ENCODE peak calls at places on chromosomes 5 and 9, in four cellular contexts. T is K562, P is H1, O is HepG2. G is an unnamed sample.

GRCh38 chr9:83444110-83444509 is 94.1 kb downstream of the FRMD3 start:
- DNase-seq in P (no peak), T (peak), O (no peak), G (no peak)

GRCh38 chr9:94096819-94097577 is 12.7 kb downstream of the PTPDC1 start:
- DNase-seq in P (no peak), T (no peak), O (no peak), G (no peak)

GRCh38 chr5:28014779-28015178 is 976.4 kb upstream of the CDH9 start:
- DNase-seq in T (peak), P (no peak), O (peak), G (no peak)

GRCh38 chr5:83922699-83923098 is 202.0 kb upstream of the HAPLN1 start:
- DNase-seq in P (no peak), T (no peak), O (no peak), G (no peak)

GRCh38 chr5:35438786-35439185 is 178.9 kb upstream of the SPEF2 start:
- DNase-seq in P (no peak), T (no peak), O (no peak), G (no peak)

GRCh38 chr5:38780950-38781349 is 64.9 kb upstream of the OSMR start:
- DNase-seq in T (peak), O (no peak), P (no peak), G (peak)

GRCh38 chr5:1865948-1866347 is 16.8 kb downstream of the IRX4 start:
- DNase-seq in T (no peak), P (no peak), O (no peak), G (no peak)

GRCh38 chr9:69170231-69170630 is 3.8 kb upstream of the TJP2 start:
- DNase-seq in T (no peak), O (no peak), P (no peak), G (no peak)

GRCh38 chr5:14269395-14269794 is 126.3 kb downstream of the TRIO start:
- DNase-seq in O (no peak), P (no peak), T (no peak), G (no peak)

GRCh38 chr9:935348-935965 is 41.0 kb upstream of the DMRT3 start:
- DNase-seq in P (no peak), T (no peak), O (no peak), G (no peak)

GRCh38 chr5:139186293-139186692 is 11.9 kb downstream of the SIL1 start:
- DNase-seq in O (no peak), T (no peak), P (no peak), G (no peak)

GRCh38 chr9:134629586-134630392 is 11.8 kb upstream of the COL5A1 start:
- DNase-seq in O (no peak), T (no peak), P (no peak), G (no peak)

GRCh38 chr5:76337949-76338589 is 65.0 kb upstream of the IQGAP2 start:
- DNase-seq in O (peak), T (peak), P (peak), G (peak)

GRCh38 chr5:137696481-137696880 is 39.4 kb downstream of the KLHL3 start:
- DNase-seq in O (no peak), P (no peak), T (no peak), G (no peak)

GRCh38 chr5:68467208-68467607 is 251.7 kb downstream of the PIK3R1 start:
- DNase-seq in T (no peak), P (no peak), O (no peak), G (no peak)

GRCh38 chr5:65926893-65927292 is 518 bp downstream of the ERBIN start:
- DNase-seq in O (no peak), T (peak), P (no peak), G (no peak)
- TF ChIP-seq RNF2 in O (no peak), T (no peak), P (no peak), G (no peak)

DNA sequence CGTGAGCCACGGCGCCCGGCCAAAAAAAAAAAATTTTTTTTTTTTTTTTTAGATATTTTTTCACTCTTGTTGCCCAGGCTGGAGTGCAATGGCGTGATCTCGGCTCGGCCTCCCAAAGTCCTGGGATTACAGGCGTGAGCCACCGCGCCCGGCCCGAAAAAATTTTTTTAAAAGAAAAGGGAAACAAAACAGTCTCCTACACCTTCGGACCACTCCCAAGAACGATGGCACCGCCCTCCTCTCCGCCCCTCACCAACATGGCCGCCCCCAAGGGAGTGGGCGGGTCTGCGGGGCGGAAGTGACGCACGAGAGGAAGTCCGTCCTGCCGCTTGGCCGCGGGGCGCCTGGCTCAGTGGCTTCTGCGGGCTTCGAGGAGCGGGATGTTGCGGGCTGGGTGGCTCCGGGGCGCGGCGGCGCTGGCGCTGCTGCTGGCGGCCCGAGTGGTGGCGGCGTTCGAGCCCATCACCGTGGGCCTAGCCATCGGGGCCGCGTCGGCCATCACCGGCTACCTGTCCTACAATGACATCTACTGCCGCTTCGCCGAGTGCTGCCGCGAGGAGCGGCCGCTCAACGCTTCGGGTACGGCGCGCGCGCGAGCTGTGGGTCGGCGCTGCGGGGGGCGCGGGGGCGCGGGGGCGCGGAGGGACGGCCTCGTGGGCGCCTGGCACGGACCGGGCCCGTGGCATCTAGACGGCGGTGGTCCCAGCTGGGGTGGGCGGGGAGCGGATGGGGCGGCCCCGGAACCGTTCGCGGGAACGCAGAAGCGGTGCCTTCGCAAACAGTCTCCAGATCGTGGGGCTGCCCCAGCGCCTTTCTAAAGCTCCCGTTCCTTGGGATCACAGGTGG is at the start of gene TOR1B:
- DNase-seq in P (peak), O (peak), T (peak), G (peak)
- TF ChIP-seq CTCF in P (no peak), O (peak), T (no peak), G (no peak)

DNA sequence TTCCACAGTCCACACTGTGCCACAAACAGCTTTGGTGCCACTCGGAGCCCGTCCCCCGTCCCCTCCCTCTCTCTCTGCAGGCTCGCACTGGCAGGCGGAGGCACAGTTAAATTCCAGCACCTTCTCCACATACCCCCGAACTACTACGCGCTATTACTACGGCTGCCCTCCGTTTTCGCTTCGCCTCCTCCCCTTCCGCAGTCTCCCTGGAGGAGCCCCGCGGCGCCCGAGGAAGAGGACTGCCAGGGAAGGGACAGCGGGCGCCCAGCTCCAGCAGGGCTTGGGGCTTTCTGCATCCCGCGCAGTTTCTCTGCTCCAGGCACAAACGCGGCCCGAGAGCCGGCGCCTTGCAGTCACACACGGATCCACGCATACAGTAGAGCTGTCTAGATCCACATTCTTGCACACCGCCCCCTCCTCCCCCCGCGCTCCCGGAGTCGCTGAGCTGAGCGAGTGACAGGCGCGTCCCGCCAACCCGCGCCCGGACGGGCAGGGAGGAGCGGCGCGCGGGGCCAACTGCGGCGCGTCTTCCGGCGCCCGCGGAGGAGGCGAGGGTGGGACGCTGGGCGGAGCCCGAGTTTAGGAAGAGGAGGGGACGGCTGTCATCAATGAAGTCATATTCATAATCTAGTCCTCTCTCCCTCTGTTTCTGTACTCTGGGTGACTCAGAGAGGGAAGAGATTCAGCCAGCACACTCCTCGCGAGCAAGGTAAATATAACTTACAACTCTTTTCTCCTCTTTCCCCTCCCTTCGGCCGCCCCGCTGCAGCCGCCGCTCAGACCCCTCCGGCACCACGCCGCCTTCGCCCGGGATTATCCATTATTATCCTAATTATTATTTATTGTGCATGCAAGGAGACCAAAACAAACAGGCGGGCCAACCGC is at the start of gene SMARCA2:
- DNase-seq in P (no peak), O (peak), T (peak), G (peak)
- TF ChIP-seq EP300 in P (no peak), O (no peak), T (no peak), G (no peak)

GRCh38 chr9:119074017-119074416 is 295.2 kb downstream of the BRINP1 start:
- DNase-seq in P (no peak), O (no peak), T (no peak), G (no peak)

GRCh38 chr9:119078015-119078414 is 291.2 kb downstream of the BRINP1 start:
- DNase-seq in P (no peak), O (no peak), T (no peak), G (no peak)
- TF ChIP-seq RNF2 in P (no peak), O (no peak), T (no peak), G (no peak)

DNA sequence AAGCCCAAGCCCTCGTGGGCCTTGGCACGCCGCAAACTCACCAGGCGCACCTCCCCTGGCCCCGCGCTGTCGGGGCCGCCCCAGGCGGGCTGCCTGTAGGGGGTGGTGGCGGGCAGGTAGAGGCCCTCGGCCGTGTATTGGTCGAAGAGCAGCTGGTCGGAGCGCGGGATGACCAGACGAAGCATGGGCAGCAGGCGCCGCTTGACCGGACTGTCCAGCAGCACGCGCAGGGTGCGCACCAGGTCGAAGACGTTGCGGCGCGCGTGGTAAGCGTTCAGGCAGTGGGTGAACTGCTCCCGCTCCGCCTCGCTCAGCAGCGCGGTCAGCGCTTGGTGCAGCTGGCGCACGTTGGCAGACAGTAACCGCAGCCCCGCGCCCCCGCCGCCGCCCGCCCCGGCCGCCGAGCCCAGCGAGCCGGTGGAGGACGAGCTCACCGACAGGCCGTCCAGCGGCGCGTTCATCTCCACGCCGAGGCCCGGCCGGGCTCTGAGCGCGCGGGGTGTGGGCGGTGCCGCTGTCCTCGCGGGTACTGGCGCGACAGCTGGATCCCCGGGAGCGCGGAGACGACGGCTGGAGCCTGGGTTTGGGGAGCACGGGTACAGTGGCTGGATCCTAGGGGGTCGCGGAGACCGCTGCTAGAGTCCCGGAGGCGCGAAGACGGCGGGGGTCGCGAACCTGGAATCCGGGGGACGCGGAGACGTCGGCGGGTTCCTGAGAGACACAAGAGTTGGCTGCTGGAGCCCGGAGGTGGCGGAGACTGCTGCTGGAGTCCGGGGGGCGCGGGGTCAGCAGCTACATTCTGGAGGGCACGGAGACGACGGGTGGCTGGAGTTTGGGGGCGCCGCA is 709 bp downstream of the WHRN start:
- DNase-seq in T (peak), O (no peak), P (no peak), G (peak)
- TF ChIP-seq CTCF in T (peak), O (peak), P (peak), G (peak)

G was measured in A549.